ENCODE peak calls at places on chromosomes 3 and 15, in eight cellular contexts. One of them, this sample, is unnamed.

GRCh38 chr3:173411288-173412064 is 13.9 kb downstream of the NLGN1 start:
- DNase-seq in mammary epithelial cell: peak
- DNase-seq in mesendoderm: peak
- DNase-seq in tibial artery: no peak
- DNase-seq in ovary: no peak
- DNase-seq in testis: peak
- DNase-seq in CD8-positive, alpha-beta memory T cell: no peak
- DNase-seq in IMR-90: peak
- DNase-seq in this sample: no peak

GRCh38 chr15:51348688-51349087 is 7.2 kb downstream of the GLDN start:
- DNase-seq in mammary epithelial cell: no peak
- DNase-seq in mesendoderm: no peak
- DNase-seq in tibial artery: no peak
- DNase-seq in ovary: no peak
- DNase-seq in testis: no peak
- DNase-seq in CD8-positive, alpha-beta memory T cell: no peak
- DNase-seq in IMR-90: no peak
- DNase-seq in this sample: no peak

GRCh38 chr15:76199106-76200082 is 111.9 kb downstream of the ETFA start:
- DNase-seq in mammary epithelial cell: peak
- DNase-seq in mesendoderm: no peak
- DNase-seq in tibial artery: peak
- DNase-seq in ovary: no peak
- DNase-seq in testis: no peak
- DNase-seq in CD8-positive, alpha-beta memory T cell: no peak
- DNase-seq in IMR-90: peak
- DNase-seq in this sample: no peak

GRCh38 chr15:29698030-29698701 is 124.1 kb downstream of the TJP1 start:
- DNase-seq in mammary epithelial cell: peak
- DNase-seq in mesendoderm: peak
- DNase-seq in tibial artery: no peak
- DNase-seq in ovary: no peak
- DNase-seq in testis: no peak
- DNase-seq in CD8-positive, alpha-beta memory T cell: no peak
- DNase-seq in IMR-90: peak
- DNase-seq in this sample: peak

GRCh38 chr3:193828477-193828876 is 235.5 kb downstream of the OPA1 start:
- DNase-seq in mammary epithelial cell: peak
- DNase-seq in mesendoderm: no peak
- DNase-seq in tibial artery: no peak
- DNase-seq in ovary: no peak
- DNase-seq in testis: no peak
- DNase-seq in CD8-positive, alpha-beta memory T cell: no peak
- DNase-seq in IMR-90: no peak
- DNase-seq in this sample: no peak

GRCh38 chr3:61796088-61796680 is 234.8 kb downstream of the PTPRG start:
- DNase-seq in mammary epithelial cell: no peak
- DNase-seq in mesendoderm: peak
- DNase-seq in tibial artery: no peak
- DNase-seq in ovary: no peak
- DNase-seq in testis: peak
- DNase-seq in CD8-positive, alpha-beta memory T cell: no peak
- DNase-seq in IMR-90: no peak
- DNase-seq in this sample: no peak

GRCh38 chr3:49053543-49053942 is 24.3 kb upstream of the IMPDH2 start:
- DNase-seq in mammary epithelial cell: no peak
- DNase-seq in mesendoderm: no peak
- DNase-seq in tibial artery: no peak
- DNase-seq in ovary: no peak
- DNase-seq in testis: no peak
- DNase-seq in CD8-positive, alpha-beta memory T cell: no peak
- DNase-seq in IMR-90: no peak
- DNase-seq in this sample: no peak

GRCh38 chr3:124952456-124952855 is 17.9 kb upstream of the MUC13 start:
- DNase-seq in mammary epithelial cell: no peak
- DNase-seq in mesendoderm: no peak
- DNase-seq in tibial artery: no peak
- DNase-seq in ovary: no peak
- DNase-seq in testis: no peak
- DNase-seq in CD8-positive, alpha-beta memory T cell: no peak
- DNase-seq in IMR-90: no peak
- DNase-seq in this sample: no peak

GRCh38 chr3:65284971-65285370 is 597.2 kb upstream of the ADAMTS9 start:
- DNase-seq in mammary epithelial cell: no peak
- DNase-seq in mesendoderm: peak
- DNase-seq in tibial artery: no peak
- DNase-seq in ovary: no peak
- DNase-seq in testis: no peak
- DNase-seq in CD8-positive, alpha-beta memory T cell: no peak
- DNase-seq in IMR-90: no peak
- DNase-seq in this sample: no peak

GRCh38 chr3:37096292-37096691 is 78.1 kb downstream of the LRRFIP2 start:
- DNase-seq in mammary epithelial cell: no peak
- DNase-seq in mesendoderm: peak
- DNase-seq in tibial artery: no peak
- DNase-seq in ovary: no peak
- DNase-seq in testis: no peak
- DNase-seq in CD8-positive, alpha-beta memory T cell: no peak
- DNase-seq in IMR-90: peak
- DNase-seq in this sample: no peak

GRCh38 chr3:48514431-48515227 is 10.7 kb upstream of the SHISA5 start:
- DNase-seq in mammary epithelial cell: no peak
- DNase-seq in mesendoderm: no peak
- DNase-seq in tibial artery: no peak
- DNase-seq in ovary: no peak
- DNase-seq in testis: no peak
- DNase-seq in CD8-positive, alpha-beta memory T cell: peak
- DNase-seq in IMR-90: no peak
- DNase-seq in this sample: no peak

GRCh38 chr15:48644498-48644826 is 1.0 kb downstream of the FBN1 start:
- DNase-seq in mammary epithelial cell: no peak
- DNase-seq in mesendoderm: peak
- DNase-seq in tibial artery: peak
- DNase-seq in ovary: peak
- DNase-seq in testis: peak
- DNase-seq in CD8-positive, alpha-beta memory T cell: no peak
- DNase-seq in IMR-90: peak
- DNase-seq in this sample: no peak
- H3K27ac ChIP-seq in mammary epithelial cell: no peak
- H3K27ac ChIP-seq in mesendoderm: peak
- H3K27ac ChIP-seq in tibial artery: peak
- H3K27ac ChIP-seq in ovary: peak
- H3K27ac ChIP-seq in testis: peak
- H3K27ac ChIP-seq in CD8-positive, alpha-beta memory T cell: no peak
- H3K27ac ChIP-seq in IMR-90: peak
- H3K27ac ChIP-seq in this sample: peak

GRCh38 chr3:195151402-195151801 is 119.6 kb downstream of the XXYLT1 start:
- DNase-seq in mammary epithelial cell: no peak
- DNase-seq in mesendoderm: no peak
- DNase-seq in tibial artery: no peak
- DNase-seq in ovary: no peak
- DNase-seq in testis: no peak
- DNase-seq in CD8-positive, alpha-beta memory T cell: no peak
- DNase-seq in IMR-90: no peak
- DNase-seq in this sample: no peak

GRCh38 chr3:195151866-195152526 is 119.0 kb downstream of the XXYLT1 start:
- DNase-seq in mammary epithelial cell: peak
- DNase-seq in mesendoderm: peak
- DNase-seq in tibial artery: no peak
- DNase-seq in ovary: no peak
- DNase-seq in testis: no peak
- DNase-seq in CD8-positive, alpha-beta memory T cell: no peak
- DNase-seq in IMR-90: peak
- DNase-seq in this sample: no peak

GRCh38 chr3:195148553-195148952 is 122.4 kb downstream of the XXYLT1 start:
- DNase-seq in mammary epithelial cell: no peak
- DNase-seq in mesendoderm: no peak
- DNase-seq in tibial artery: no peak
- DNase-seq in ovary: no peak
- DNase-seq in testis: no peak
- DNase-seq in CD8-positive, alpha-beta memory T cell: no peak
- DNase-seq in IMR-90: peak
- DNase-seq in this sample: no peak

GRCh38 chr3:195149292-195149691 is 121.7 kb downstream of the XXYLT1 start:
- DNase-seq in mammary epithelial cell: no peak
- DNase-seq in mesendoderm: no peak
- DNase-seq in tibial artery: no peak
- DNase-seq in ovary: no peak
- DNase-seq in testis: no peak
- DNase-seq in CD8-positive, alpha-beta memory T cell: no peak
- DNase-seq in IMR-90: no peak
- DNase-seq in this sample: no peak

GRCh38 chr3:195150194-195151118 is 120.5 kb downstream of the XXYLT1 start:
- DNase-seq in mammary epithelial cell: no peak
- DNase-seq in mesendoderm: peak
- DNase-seq in tibial artery: peak
- DNase-seq in ovary: peak
- DNase-seq in testis: peak
- DNase-seq in CD8-positive, alpha-beta memory T cell: peak
- DNase-seq in IMR-90: peak
- DNase-seq in this sample: peak
- H3K27ac ChIP-seq in mammary epithelial cell: no peak
- H3K27ac ChIP-seq in mesendoderm: peak
- H3K27ac ChIP-seq in tibial artery: peak
- H3K27ac ChIP-seq in ovary: no peak
- H3K27ac ChIP-seq in testis: peak
- H3K27ac ChIP-seq in CD8-positive, alpha-beta memory T cell: peak
- H3K27ac ChIP-seq in IMR-90: peak
- H3K27ac ChIP-seq in this sample: peak

DNA sequence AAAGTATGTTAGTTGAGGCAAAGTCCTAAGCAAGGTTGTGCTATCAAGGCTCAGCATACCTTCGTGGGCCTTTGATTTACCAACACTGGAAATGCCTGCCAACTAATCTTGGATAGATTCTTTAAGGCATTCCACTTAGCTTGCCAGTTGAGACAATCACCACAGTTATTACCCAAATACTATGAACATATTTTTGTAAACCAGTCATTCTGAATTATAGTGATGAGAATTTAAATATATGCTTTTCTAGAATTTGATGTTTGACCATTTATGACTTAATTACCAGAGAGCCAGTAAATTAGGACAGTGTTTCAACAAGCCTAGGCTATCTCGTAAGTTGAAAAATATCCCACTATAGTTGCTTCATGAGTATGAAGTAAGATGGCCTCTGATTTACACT is 15.5 kb downstream of the TRIM59 start:
- DNase-seq in mammary epithelial cell: peak
- DNase-seq in mesendoderm: no peak
- DNase-seq in tibial artery: no peak
- DNase-seq in ovary: no peak
- DNase-seq in testis: no peak
- DNase-seq in CD8-positive, alpha-beta memory T cell: no peak
- DNase-seq in IMR-90: peak
- DNase-seq in this sample: no peak
- H3K27ac ChIP-seq in mammary epithelial cell: no peak
- H3K27ac ChIP-seq in mesendoderm: no peak
- H3K27ac ChIP-seq in tibial artery: no peak
- H3K27ac ChIP-seq in ovary: no peak
- H3K27ac ChIP-seq in testis: no peak
- H3K27ac ChIP-seq in CD8-positive, alpha-beta memory T cell: no peak
- H3K27ac ChIP-seq in IMR-90: peak
- H3K27ac ChIP-seq in this sample: no peak

DNA sequence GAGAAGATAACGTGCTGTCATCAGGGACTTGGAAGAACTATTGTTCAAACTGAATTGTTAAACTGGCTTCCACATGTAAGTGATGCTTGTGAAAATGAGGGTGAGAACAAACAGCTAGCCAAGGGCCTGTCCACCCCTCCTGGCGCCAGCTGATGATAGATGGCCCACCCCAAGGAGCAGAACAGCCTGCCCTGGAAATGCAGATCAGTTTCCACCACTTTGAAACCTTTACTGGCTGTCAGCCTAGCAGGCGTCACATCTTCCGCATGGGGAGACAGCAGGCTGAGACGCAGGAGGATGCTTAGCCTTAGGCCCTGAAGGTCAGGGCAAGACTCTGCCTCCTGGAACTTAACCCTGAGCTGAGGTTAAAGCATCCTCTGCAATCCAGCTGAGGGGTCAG is 6.3 kb upstream of the SLC51B start:
- DNase-seq in mammary epithelial cell: no peak
- DNase-seq in mesendoderm: no peak
- DNase-seq in tibial artery: no peak
- DNase-seq in ovary: no peak
- DNase-seq in testis: no peak
- DNase-seq in CD8-positive, alpha-beta memory T cell: no peak
- DNase-seq in IMR-90: no peak
- DNase-seq in this sample: no peak
- H3K27ac ChIP-seq in mammary epithelial cell: no peak
- H3K27ac ChIP-seq in mesendoderm: no peak
- H3K27ac ChIP-seq in tibial artery: no peak
- H3K27ac ChIP-seq in ovary: no peak
- H3K27ac ChIP-seq in testis: no peak
- H3K27ac ChIP-seq in CD8-positive, alpha-beta memory T cell: no peak
- H3K27ac ChIP-seq in IMR-90: no peak
- H3K27ac ChIP-seq in this sample: no peak

DNA sequence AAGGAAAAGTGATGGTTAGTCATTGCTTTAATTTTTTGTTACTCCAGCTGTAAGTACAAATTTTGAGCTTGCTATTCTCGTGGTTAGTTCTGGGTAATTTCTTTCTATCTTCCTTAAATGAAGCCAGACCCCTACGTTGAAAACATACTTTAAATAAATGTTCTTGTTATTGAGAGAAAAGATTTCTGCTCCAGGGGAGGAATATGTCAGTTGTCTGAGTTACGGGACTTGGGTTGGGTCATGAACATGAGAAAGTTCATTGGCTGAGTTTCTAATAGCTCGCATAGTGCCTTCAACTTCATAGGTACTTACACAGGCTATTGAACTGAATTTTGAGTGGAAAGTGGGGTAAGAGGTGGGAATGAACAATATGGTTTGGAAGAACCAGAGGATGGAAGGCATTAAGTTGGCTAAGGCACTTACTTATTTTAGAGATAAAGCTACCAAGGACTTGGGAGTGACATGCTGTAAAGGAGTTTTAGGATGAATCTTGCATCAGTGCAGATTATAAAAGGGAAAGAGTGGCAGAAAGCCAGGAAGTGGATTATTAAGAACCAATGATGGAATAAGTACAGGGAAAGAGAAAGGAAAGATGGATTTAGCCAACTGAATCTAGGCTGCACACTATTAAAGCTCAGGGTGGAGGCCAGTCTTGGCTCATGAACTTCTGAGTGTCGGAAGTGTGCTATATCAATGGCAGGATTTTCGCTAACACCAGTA is 1.4 kb downstream of the RPSA start:
- DNase-seq in mammary epithelial cell: no peak
- DNase-seq in mesendoderm: no peak
- DNase-seq in tibial artery: no peak
- DNase-seq in ovary: no peak
- DNase-seq in testis: no peak
- DNase-seq in CD8-positive, alpha-beta memory T cell: no peak
- DNase-seq in IMR-90: peak
- DNase-seq in this sample: no peak
- H3K27ac ChIP-seq in mammary epithelial cell: peak
- H3K27ac ChIP-seq in mesendoderm: peak
- H3K27ac ChIP-seq in tibial artery: no peak
- H3K27ac ChIP-seq in ovary: no peak
- H3K27ac ChIP-seq in testis: no peak
- H3K27ac ChIP-seq in CD8-positive, alpha-beta memory T cell: peak
- H3K27ac ChIP-seq in IMR-90: no peak
- H3K27ac ChIP-seq in this sample: peak